ENCODE peak calls at places on chromosomes 5 and 9, in eight cellular contexts. K is heart left ventricle, R is left ventricle myocardium inferior, V is uterus, N is endothelial cell of umbilical vein, M is mammary epithelial cell, O is lower lobe of right lung, I is HL-60. E is an unnamed sample.

GRCh38 chr9:79408617-79409016 is 163.1 kb upstream of the TLE4 start:
- DNase-seq in V (no peak), R (no peak), O (no peak), N (no peak), M (no peak), I (no peak), K (no peak), E (no peak)

GRCh38 chr9:106864533-106865143 is 1.7 kb downstream of the ZNF462 start:
- DNase-seq in V (peak), R (no peak), I (no peak), K (no peak), O (no peak), M (peak), N (peak), E (no peak)

GRCh38 chr9:83628540-83628939 is 5.6 kb downstream of the IDNK start:
- DNase-seq in I (peak), N (no peak), K (no peak), M (no peak), R (no peak), O (no peak), V (no peak), E (no peak)

GRCh38 chr9:123162359-123163345 is 105.7 kb downstream of the STRBP start:
- DNase-seq in N (peak), O (no peak), R (no peak), V (no peak), K (no peak), M (no peak), I (no peak), E (no peak)

GRCh38 chr9:124024107-124024506 is 12.5 kb downstream of the LHX2 start:
- DNase-seq in V (no peak), O (no peak), I (no peak), M (no peak), N (no peak), K (no peak), R (no peak), E (no peak)

GRCh38 chr5:57199866-57200265 is 26.0 kb downstream of the GPBP1 start:
- DNase-seq in V (no peak), R (no peak), O (peak), N (no peak), I (peak), K (no peak), M (no peak), E (no peak)

GRCh38 chr9:133788819-133789733 is 50.9 kb upstream of the SARDH start:
- DNase-seq in R (peak), N (peak), I (no peak), V (no peak), O (peak), K (peak), M (no peak), E (peak)

GRCh38 chr5:132497488-132497997 is 7.0 kb upstream of the IRF1 start:
- DNase-seq in R (peak), N (peak), O (peak), M (peak), V (peak), K (peak), I (no peak), E (peak)

GRCh38 chr5:38451372-38451735 is 105.1 kb downstream of the LIFR start:
- DNase-seq in R (no peak), V (no peak), M (no peak), N (no peak), K (no peak), I (no peak), O (no peak), E (no peak)

GRCh38 chr9:38023661-38024035 is 45.4 kb downstream of the SHB start:
- DNase-seq in I (no peak), M (no peak), R (no peak), K (no peak), N (no peak), V (no peak), O (no peak), E (no peak)

GRCh38 chr5:161513952-161514351 is 32.6 kb downstream of the GABRB2 start:
- DNase-seq in N (no peak), I (no peak), M (no peak), O (no peak), R (no peak), K (no peak), V (no peak), E (no peak)

GRCh38 chr5:135993894-135994514 is 34.8 kb upstream of the TGFBI start:
- DNase-seq in R (no peak), M (no peak), O (no peak), N (peak), K (no peak), V (no peak), I (no peak), E (no peak)

GRCh38 chr5:179819296-179820126 is 1.2 kb upstream of the SQSTM1 start:
- DNase-seq in V (peak), O (peak), I (peak), M (peak), R (peak), N (peak), K (peak), E (peak)

DNA sequence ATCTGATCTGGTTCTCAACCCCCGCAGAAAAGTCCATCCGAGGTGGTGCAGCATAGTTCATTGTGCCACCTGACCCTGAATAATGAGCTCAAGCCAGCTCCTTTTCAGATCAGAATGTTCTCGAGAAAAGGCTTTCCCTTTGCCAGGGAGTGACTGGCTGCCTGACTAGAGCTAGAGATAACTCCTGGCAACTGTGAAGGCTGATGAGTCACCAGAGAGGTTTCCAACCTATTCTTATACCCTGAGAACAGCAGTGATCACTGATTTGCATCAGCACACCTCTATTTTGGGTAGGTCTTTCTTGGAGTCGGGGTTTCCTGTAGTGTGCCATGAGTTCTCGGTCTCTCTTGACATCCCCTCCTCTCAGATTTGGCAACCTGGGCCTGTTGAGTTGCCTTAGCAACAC is 127.9 kb downstream of the PIK3R1 start:
- DNase-seq in V (peak), K (peak), N (peak), O (no peak), R (peak), M (peak), I (no peak), E (no peak)
- TF ChIP-seq CTCF in V (no peak), K (no peak), N (no peak), O (no peak), R (no peak), M (no peak), I (no peak), E (no peak)

DNA sequence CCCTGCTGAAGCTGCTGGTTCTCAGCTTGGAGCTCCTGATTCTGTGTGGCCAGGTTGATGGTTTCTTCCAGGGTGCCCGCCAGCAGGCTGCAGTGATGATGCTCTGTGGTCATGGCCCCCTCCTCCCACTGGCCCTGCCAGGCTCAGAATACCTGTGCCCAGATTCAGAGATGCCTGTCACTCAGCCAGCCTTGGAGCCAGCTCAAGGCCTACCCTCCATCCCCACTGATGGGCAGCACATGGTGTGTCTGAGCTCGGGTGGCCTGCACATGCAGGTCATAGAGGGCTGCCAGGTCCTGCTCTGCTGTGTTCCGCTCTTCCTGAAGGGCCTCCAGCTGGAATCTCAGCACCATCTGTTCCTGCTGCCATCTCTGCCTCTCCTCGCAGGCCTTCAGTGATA is 5.4 kb downstream of the SLC35A4 start:
- DNase-seq in K (no peak), V (no peak), N (no peak), R (no peak), I (no peak), O (no peak), M (no peak), E (no peak)
- H3K27ac ChIP-seq in K (peak), V (peak), N (no peak), R (peak), I (no peak), O (peak), M (no peak), E (peak)

GRCh38 chr9:121538221-121538620 is 38.6 kb upstream of the GGTA1 start:
- DNase-seq in N (no peak), R (no peak), M (no peak), K (no peak), O (no peak), I (no peak), V (no peak), E (no peak)
- TF ChIP-seq CTCF in N (no peak), R (peak), M (peak), K (peak), O (no peak), I (no peak), V (no peak), E (no peak)

DNA sequence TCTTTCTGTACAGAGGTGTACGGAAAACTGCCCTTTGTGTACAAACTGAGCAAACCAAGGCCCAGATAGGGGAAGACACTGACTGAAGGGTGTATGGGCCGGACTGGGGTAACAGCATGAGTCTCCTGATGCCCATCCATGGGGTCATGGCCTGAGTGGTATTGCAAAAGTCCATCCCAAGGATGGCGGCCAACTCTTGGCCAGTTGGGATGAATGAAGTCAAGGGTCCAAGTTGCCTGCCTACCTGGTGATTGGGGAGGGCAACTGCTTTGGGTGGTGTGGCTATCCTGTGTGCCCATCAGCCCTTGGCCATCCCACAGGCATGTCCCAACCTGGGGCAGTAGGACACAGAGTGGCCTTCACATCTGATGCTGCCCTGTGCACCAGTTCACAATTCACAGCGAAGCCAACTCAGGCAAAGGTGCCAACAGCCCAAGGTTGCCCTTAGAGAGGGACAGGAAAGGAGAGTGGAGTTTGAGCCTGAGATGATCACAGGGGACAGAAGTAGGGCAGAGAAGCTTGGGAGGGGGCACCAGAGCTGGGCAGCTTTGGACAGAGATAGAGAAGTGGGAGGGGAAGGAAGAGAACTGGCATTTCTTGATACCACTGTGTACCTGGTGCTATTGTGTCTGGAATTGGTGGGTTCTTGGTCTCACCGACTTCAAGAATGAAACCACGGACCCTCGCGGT is 46.6 kb downstream of the COL15A1 start:
- DNase-seq in N (no peak), R (no peak), O (no peak), I (no peak), V (no peak), K (no peak), M (no peak), E (no peak)
- H3K27ac ChIP-seq in N (no peak), R (peak), O (no peak), I (no peak), V (no peak), K (peak), M (no peak), E (peak)

GRCh38 chr5:82023530-82024095 is 51.8 kb downstream of the ATG10 start:
- DNase-seq in I (no peak), K (no peak), N (no peak), R (no peak), V (no peak), M (no peak), O (no peak), E (no peak)

GRCh38 chr5:82022499-82022898 is 50.7 kb downstream of the ATG10 start:
- DNase-seq in M (no peak), V (no peak), N (no peak), K (no peak), I (no peak), R (no peak), O (no peak), E (no peak)

GRCh38 chr5:82018462-82018861 is 46.6 kb downstream of the ATG10 start:
- DNase-seq in I (peak), V (no peak), K (peak), R (no peak), O (no peak), M (no peak), N (no peak), E (no peak)

DNA sequence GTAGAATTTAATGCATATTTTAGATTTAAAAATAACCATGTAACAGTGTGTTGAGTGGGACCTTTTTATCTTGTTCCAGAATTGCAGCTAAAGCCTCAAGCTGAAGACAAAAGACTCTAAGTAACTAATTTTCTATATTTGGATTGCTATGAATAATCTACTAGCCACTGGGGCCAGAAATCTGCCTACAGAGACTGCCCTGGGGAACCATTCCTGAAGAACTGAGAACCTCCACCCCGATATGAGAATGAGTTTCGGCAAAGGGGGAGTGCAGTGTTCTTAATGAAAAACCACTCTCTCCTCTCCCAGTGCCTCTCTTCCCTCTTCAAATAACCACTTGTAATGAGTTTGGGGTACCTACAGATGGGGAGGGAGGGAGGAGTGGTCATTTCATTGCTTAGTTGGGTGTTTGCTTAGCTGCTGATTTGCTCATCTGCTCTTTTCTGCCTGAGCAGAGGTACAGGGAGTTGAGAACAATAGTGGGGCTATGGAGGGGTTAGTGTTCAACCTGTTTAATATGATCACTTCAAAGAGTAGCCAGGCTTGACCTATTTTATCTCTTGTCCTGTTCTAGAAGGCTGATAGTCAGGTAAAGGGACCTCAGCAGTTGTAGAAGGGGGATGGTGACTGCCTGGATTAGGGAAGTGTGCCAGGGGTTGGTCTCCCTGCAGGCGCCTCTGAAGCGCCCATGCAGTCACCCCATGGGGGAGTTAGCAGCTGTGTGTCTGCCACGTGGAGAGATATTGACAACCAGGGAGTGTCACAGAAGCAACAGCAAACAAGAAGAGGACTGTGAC is 47.7 kb downstream of the ATG10 start:
- DNase-seq in V (no peak), K (no peak), R (no peak), N (no peak), I (peak), O (no peak), M (no peak), E (no peak)
- TF ChIP-seq CTCF in V (no peak), K (no peak), R (no peak), N (no peak), I (no peak), O (no peak), M (no peak), E (no peak)